ENCODE peak calls at places on chromosomes 5 and 9, in five cellular contexts. One of them, this sample, is unnamed.

GRCh38 chr9:23621166-23621565 is 204.9 kb downstream of the ELAVL2 start:
- DNase-seq in activated CD4-positive, alpha-beta T cell treated with anti-CD3 and anti-CD28 coated beads, Interleukin-2, amount 50 U/mL, for 1 hour: no peak
- DNase-seq in tibial artery: no peak
- DNase-seq in AG09309: no peak
- DNase-seq in nephron progenitor cell: no peak
- DNase-seq in this sample: no peak

GRCh38 chr9:105063665-105064247 is 135.8 kb upstream of the ABCA1 start:
- DNase-seq in AG09309: peak
- DNase-seq in tibial artery: peak
- DNase-seq in activated CD4-positive, alpha-beta T cell treated with anti-CD3 and anti-CD28 coated beads, Interleukin-2, amount 50 U/mL, for 1 hour: no peak
- DNase-seq in nephron progenitor cell: no peak
- DNase-seq in this sample: no peak

GRCh38 chr9:111013707-111014106 is 24.6 kb downstream of the LPAR1 start:
- DNase-seq in activated CD4-positive, alpha-beta T cell treated with anti-CD3 and anti-CD28 coated beads, Interleukin-2, amount 50 U/mL, for 1 hour: no peak
- DNase-seq in nephron progenitor cell: no peak
- DNase-seq in AG09309: no peak
- DNase-seq in tibial artery: no peak
- DNase-seq in this sample: no peak

GRCh38 chr5:128155793-128156192 is 72.2 kb downstream of the SLC12A2 start:
- DNase-seq in AG09309: no peak
- DNase-seq in tibial artery: no peak
- DNase-seq in activated CD4-positive, alpha-beta T cell treated with anti-CD3 and anti-CD28 coated beads, Interleukin-2, amount 50 U/mL, for 1 hour: no peak
- DNase-seq in nephron progenitor cell: no peak
- DNase-seq in this sample: no peak

GRCh38 chr9:127930298-127931091 is at the start of gene PIP5KL1:
- DNase-seq in tibial artery: peak
- DNase-seq in activated CD4-positive, alpha-beta T cell treated with anti-CD3 and anti-CD28 coated beads, Interleukin-2, amount 50 U/mL, for 1 hour: peak
- DNase-seq in nephron progenitor cell: peak
- DNase-seq in AG09309: no peak
- DNase-seq in this sample: no peak

GRCh38 chr9:136273244-136273865 is 27.7 kb upstream of the QSOX2 start:
- DNase-seq in nephron progenitor cell: no peak
- DNase-seq in tibial artery: no peak
- DNase-seq in activated CD4-positive, alpha-beta T cell treated with anti-CD3 and anti-CD28 coated beads, Interleukin-2, amount 50 U/mL, for 1 hour: no peak
- DNase-seq in AG09309: no peak
- DNase-seq in this sample: no peak

GRCh38 chr5:26009742-26010141 is 1028.6 kb downstream of the CDH9 start:
- DNase-seq in activated CD4-positive, alpha-beta T cell treated with anti-CD3 and anti-CD28 coated beads, Interleukin-2, amount 50 U/mL, for 1 hour: no peak
- DNase-seq in tibial artery: no peak
- DNase-seq in nephron progenitor cell: peak
- DNase-seq in AG09309: no peak
- DNase-seq in this sample: no peak

GRCh38 chr5:141883184-141883947 is 5.2 kb upstream of the PCDH1 start:
- DNase-seq in tibial artery: peak
- DNase-seq in nephron progenitor cell: peak
- DNase-seq in AG09309: no peak
- DNase-seq in activated CD4-positive, alpha-beta T cell treated with anti-CD3 and anti-CD28 coated beads, Interleukin-2, amount 50 U/mL, for 1 hour: peak
- DNase-seq in this sample: no peak

GRCh38 chr5:149062371-149063016 is 368 bp downstream of the SH3TC2 start:
- DNase-seq in nephron progenitor cell: no peak
- DNase-seq in AG09309: peak
- DNase-seq in activated CD4-positive, alpha-beta T cell treated with anti-CD3 and anti-CD28 coated beads, Interleukin-2, amount 50 U/mL, for 1 hour: no peak
- DNase-seq in tibial artery: no peak
- DNase-seq in this sample: no peak

GRCh38 chr5:116561658-116562057 is 13.0 kb downstream of the SEMA6A start:
- DNase-seq in activated CD4-positive, alpha-beta T cell treated with anti-CD3 and anti-CD28 coated beads, Interleukin-2, amount 50 U/mL, for 1 hour: no peak
- DNase-seq in AG09309: no peak
- DNase-seq in nephron progenitor cell: no peak
- DNase-seq in tibial artery: no peak
- DNase-seq in this sample: no peak

GRCh38 chr9:78777747-78778146 is 480.8 kb downstream of the PSAT1 start:
- DNase-seq in AG09309: no peak
- DNase-seq in tibial artery: no peak
- DNase-seq in nephron progenitor cell: peak
- DNase-seq in activated CD4-positive, alpha-beta T cell treated with anti-CD3 and anti-CD28 coated beads, Interleukin-2, amount 50 U/mL, for 1 hour: no peak
- DNase-seq in this sample: no peak

GRCh38 chr5:168978015-168978414 is 322.9 kb downstream of the SLIT3 start:
- DNase-seq in nephron progenitor cell: no peak
- DNase-seq in tibial artery: no peak
- DNase-seq in AG09309: peak
- DNase-seq in activated CD4-positive, alpha-beta T cell treated with anti-CD3 and anti-CD28 coated beads, Interleukin-2, amount 50 U/mL, for 1 hour: no peak
- DNase-seq in this sample: no peak

GRCh38 chr9:122265265-122265900 is 701 bp downstream of the MRRF start:
- DNase-seq in activated CD4-positive, alpha-beta T cell treated with anti-CD3 and anti-CD28 coated beads, Interleukin-2, amount 50 U/mL, for 1 hour: peak
- DNase-seq in tibial artery: no peak
- DNase-seq in AG09309: no peak
- DNase-seq in nephron progenitor cell: peak
- DNase-seq in this sample: no peak

GRCh38 chr5:132436936-132437335 is 53.6 kb downstream of the IRF1 start:
- DNase-seq in AG09309: no peak
- DNase-seq in tibial artery: peak
- DNase-seq in nephron progenitor cell: no peak
- DNase-seq in activated CD4-positive, alpha-beta T cell treated with anti-CD3 and anti-CD28 coated beads, Interleukin-2, amount 50 U/mL, for 1 hour: no peak
- DNase-seq in this sample: no peak

GRCh38 chr9:20620658-20621552 is 1.4 kb downstream of the MLLT3 start:
- DNase-seq in tibial artery: peak
- DNase-seq in nephron progenitor cell: peak
- DNase-seq in activated CD4-positive, alpha-beta T cell treated with anti-CD3 and anti-CD28 coated beads, Interleukin-2, amount 50 U/mL, for 1 hour: peak
- DNase-seq in AG09309: no peak
- DNase-seq in this sample: no peak

GRCh38 chr5:1594336-1595106 is 70.8 kb upstream of the LPCAT1 start:
- DNase-seq in tibial artery: peak
- DNase-seq in AG09309: no peak
- DNase-seq in nephron progenitor cell: peak
- DNase-seq in activated CD4-positive, alpha-beta T cell treated with anti-CD3 and anti-CD28 coated beads, Interleukin-2, amount 50 U/mL, for 1 hour: peak
- DNase-seq in this sample: no peak

GRCh38 chr5:157690690-157691433 is 19.5 kb downstream of the C5orf52 start:
- DNase-seq in activated CD4-positive, alpha-beta T cell treated with anti-CD3 and anti-CD28 coated beads, Interleukin-2, amount 50 U/mL, for 1 hour: no peak
- DNase-seq in AG09309: no peak
- DNase-seq in nephron progenitor cell: no peak
- DNase-seq in tibial artery: no peak
- DNase-seq in this sample: no peak

GRCh38 chr9:73050887-73051550 is 98.2 kb upstream of the ALDH1A1 start:
- DNase-seq in activated CD4-positive, alpha-beta T cell treated with anti-CD3 and anti-CD28 coated beads, Interleukin-2, amount 50 U/mL, for 1 hour: no peak
- DNase-seq in AG09309: no peak
- DNase-seq in nephron progenitor cell: no peak
- DNase-seq in tibial artery: no peak
- DNase-seq in this sample: no peak

GRCh38 chr9:21684831-21685362 is 117.5 kb upstream of the MTAP start:
- DNase-seq in activated CD4-positive, alpha-beta T cell treated with anti-CD3 and anti-CD28 coated beads, Interleukin-2, amount 50 U/mL, for 1 hour: no peak
- DNase-seq in tibial artery: no peak
- DNase-seq in nephron progenitor cell: no peak
- DNase-seq in AG09309: no peak
- DNase-seq in this sample: no peak

GRCh38 chr9:131101207-131101964 is 5.1 kb downstream of the AIF1L start:
- DNase-seq in AG09309: no peak
- DNase-seq in activated CD4-positive, alpha-beta T cell treated with anti-CD3 and anti-CD28 coated beads, Interleukin-2, amount 50 U/mL, for 1 hour: no peak
- DNase-seq in nephron progenitor cell: no peak
- DNase-seq in tibial artery: no peak
- DNase-seq in this sample: no peak

GRCh38 chr9:3525836-3526165 is at the start of gene RFX3:
- DNase-seq in tibial artery: peak
- DNase-seq in nephron progenitor cell: peak
- DNase-seq in AG09309: peak
- DNase-seq in activated CD4-positive, alpha-beta T cell treated with anti-CD3 and anti-CD28 coated beads, Interleukin-2, amount 50 U/mL, for 1 hour: peak
- DNase-seq in this sample: peak

GRCh38 chr9:130985029-130985428 is 23.9 kb upstream of the LAMC3 start:
- DNase-seq in activated CD4-positive, alpha-beta T cell treated with anti-CD3 and anti-CD28 coated beads, Interleukin-2, amount 50 U/mL, for 1 hour: no peak
- DNase-seq in tibial artery: no peak
- DNase-seq in nephron progenitor cell: no peak
- DNase-seq in AG09309: no peak
- DNase-seq in this sample: no peak

GRCh38 chr5:36607838-36608783 is 1.7 kb downstream of the SLC1A3 start:
- DNase-seq in tibial artery: no peak
- DNase-seq in AG09309: peak
- DNase-seq in nephron progenitor cell: no peak
- DNase-seq in activated CD4-positive, alpha-beta T cell treated with anti-CD3 and anti-CD28 coated beads, Interleukin-2, amount 50 U/mL, for 1 hour: no peak
- DNase-seq in this sample: no peak

GRCh38 chr9:84940294-84940693 is 270.8 kb downstream of the NTRK2 start:
- DNase-seq in nephron progenitor cell: no peak
- DNase-seq in AG09309: no peak
- DNase-seq in tibial artery: no peak
- DNase-seq in activated CD4-positive, alpha-beta T cell treated with anti-CD3 and anti-CD28 coated beads, Interleukin-2, amount 50 U/mL, for 1 hour: no peak
- DNase-seq in this sample: no peak

GRCh38 chr9:134469041-134469875 is 143.0 kb downstream of the RXRA start:
- DNase-seq in nephron progenitor cell: no peak
- DNase-seq in AG09309: no peak
- DNase-seq in tibial artery: peak
- DNase-seq in activated CD4-positive, alpha-beta T cell treated with anti-CD3 and anti-CD28 coated beads, Interleukin-2, amount 50 U/mL, for 1 hour: no peak
- DNase-seq in this sample: no peak

GRCh38 chr9:116020801-116021200 is 132.8 kb upstream of the PAPPA start:
- DNase-seq in nephron progenitor cell: no peak
- DNase-seq in tibial artery: no peak
- DNase-seq in AG09309: no peak
- DNase-seq in activated CD4-positive, alpha-beta T cell treated with anti-CD3 and anti-CD28 coated beads, Interleukin-2, amount 50 U/mL, for 1 hour: no peak
- DNase-seq in this sample: no peak

GRCh38 chr9:11962327-11962726 is 730.9 kb upstream of the TYRP1 start:
- DNase-seq in activated CD4-positive, alpha-beta T cell treated with anti-CD3 and anti-CD28 coated beads, Interleukin-2, amount 50 U/mL, for 1 hour: no peak
- DNase-seq in AG09309: no peak
- DNase-seq in nephron progenitor cell: no peak
- DNase-seq in tibial artery: no peak
- DNase-seq in this sample: no peak

GRCh38 chr5:76291305-76292077 is 111.6 kb upstream of the IQGAP2 start:
- DNase-seq in nephron progenitor cell: no peak
- DNase-seq in AG09309: no peak
- DNase-seq in activated CD4-positive, alpha-beta T cell treated with anti-CD3 and anti-CD28 coated beads, Interleukin-2, amount 50 U/mL, for 1 hour: no peak
- DNase-seq in tibial artery: no peak
- DNase-seq in this sample: no peak

GRCh38 chr5:127863161-127863560 is 160.0 kb downstream of the CCDC192 start:
- DNase-seq in nephron progenitor cell: no peak
- DNase-seq in AG09309: no peak
- DNase-seq in activated CD4-positive, alpha-beta T cell treated with anti-CD3 and anti-CD28 coated beads, Interleukin-2, amount 50 U/mL, for 1 hour: no peak
- DNase-seq in tibial artery: no peak
- DNase-seq in this sample: peak

GRCh38 chr9:6907772-6908381 is 150.1 kb downstream of the KDM4C start:
- DNase-seq in nephron progenitor cell: peak
- DNase-seq in AG09309: peak
- DNase-seq in activated CD4-positive, alpha-beta T cell treated with anti-CD3 and anti-CD28 coated beads, Interleukin-2, amount 50 U/mL, for 1 hour: no peak
- DNase-seq in tibial artery: no peak
- DNase-seq in this sample: peak

GRCh38 chr5:144125163-144125726 is 45.2 kb downstream of the YIPF5 start:
- DNase-seq in activated CD4-positive, alpha-beta T cell treated with anti-CD3 and anti-CD28 coated beads, Interleukin-2, amount 50 U/mL, for 1 hour: no peak
- DNase-seq in tibial artery: no peak
- DNase-seq in nephron progenitor cell: no peak
- DNase-seq in AG09309: no peak
- DNase-seq in this sample: no peak

GRCh38 chr5:107446972-107447371 is 223.8 kb downstream of the EFNA5 start:
- DNase-seq in nephron progenitor cell: no peak
- DNase-seq in activated CD4-positive, alpha-beta T cell treated with anti-CD3 and anti-CD28 coated beads, Interleukin-2, amount 50 U/mL, for 1 hour: no peak
- DNase-seq in AG09309: no peak
- DNase-seq in tibial artery: no peak
- DNase-seq in this sample: no peak

GRCh38 chr5:6158974-6159863 is 219.1 kb downstream of the MED10 start:
- DNase-seq in AG09309: peak
- DNase-seq in tibial artery: no peak
- DNase-seq in nephron progenitor cell: no peak
- DNase-seq in activated CD4-positive, alpha-beta T cell treated with anti-CD3 and anti-CD28 coated beads, Interleukin-2, amount 50 U/mL, for 1 hour: no peak
- DNase-seq in this sample: no peak

GRCh38 chr9:87793292-87793691 is 67.4 kb downstream of the CTSL start:
- DNase-seq in tibial artery: no peak
- DNase-seq in activated CD4-positive, alpha-beta T cell treated with anti-CD3 and anti-CD28 coated beads, Interleukin-2, amount 50 U/mL, for 1 hour: no peak
- DNase-seq in AG09309: peak
- DNase-seq in nephron progenitor cell: no peak
- DNase-seq in this sample: peak

GRCh38 chr5:39906146-39906545 is 481.4 kb upstream of the DAB2 start:
- DNase-seq in tibial artery: no peak
- DNase-seq in nephron progenitor cell: no peak
- DNase-seq in AG09309: no peak
- DNase-seq in activated CD4-positive, alpha-beta T cell treated with anti-CD3 and anti-CD28 coated beads, Interleukin-2, amount 50 U/mL, for 1 hour: no peak
- DNase-seq in this sample: no peak

GRCh38 chr9:106668534-106668933 is 194.4 kb upstream of the ZNF462 start:
- DNase-seq in tibial artery: no peak
- DNase-seq in nephron progenitor cell: no peak
- DNase-seq in AG09309: no peak
- DNase-seq in activated CD4-positive, alpha-beta T cell treated with anti-CD3 and anti-CD28 coated beads, Interleukin-2, amount 50 U/mL, for 1 hour: no peak
- DNase-seq in this sample: no peak

GRCh38 chr9:89223398-89223977 is 44.9 kb upstream of the SHC3 start:
- DNase-seq in AG09309: no peak
- DNase-seq in nephron progenitor cell: no peak
- DNase-seq in tibial artery: no peak
- DNase-seq in activated CD4-positive, alpha-beta T cell treated with anti-CD3 and anti-CD28 coated beads, Interleukin-2, amount 50 U/mL, for 1 hour: no peak
- DNase-seq in this sample: no peak

GRCh38 chr9:110189001-110189400 is 19.0 kb downstream of the C9orf152 start:
- DNase-seq in nephron progenitor cell: no peak
- DNase-seq in AG09309: no peak
- DNase-seq in activated CD4-positive, alpha-beta T cell treated with anti-CD3 and anti-CD28 coated beads, Interleukin-2, amount 50 U/mL, for 1 hour: no peak
- DNase-seq in tibial artery: peak
- DNase-seq in this sample: no peak